ENCODE peak calls at places on chromosomes 11 and 22, in six cellular contexts. S is nucleus accumbens, R is NCI-H524, F is left cardiac atrium, C is WTC11, I is HT1080. X is an unnamed sample.

GRCh38 chr11:118397448-118397847 is 4.0 kb upstream of the ATP5MG start:
- DNase-seq in R (no peak), I (no peak), C (no peak), F (no peak), S (no peak), X (no peak)

GRCh38 chr11:45094958-45095690 is 51.3 kb upstream of the PRDM11 start:
- DNase-seq in F (no peak), I (no peak), R (peak), S (no peak), C (no peak), X (no peak)

GRCh38 chr11:34243620-34244493 is 114.0 kb downstream of the ABTB2 start:
- DNase-seq in S (no peak), C (no peak), I (peak), F (peak), R (no peak), X (no peak)

GRCh38 chr11:2461253-2462091 is 16.7 kb downstream of the KCNQ1 start:
- DNase-seq in F (no peak), R (no peak), C (no peak), S (no peak), I (no peak), X (no peak)

GRCh38 chr11:13859986-13860385 is 102.5 kb upstream of the SPON1 start:
- DNase-seq in R (no peak), S (peak), C (no peak), F (no peak), I (no peak), X (no peak)

GRCh38 chr11:110463153-110463552 is 33.4 kb downstream of the FDX1 start:
- DNase-seq in R (peak), S (peak), F (peak), I (peak), C (peak), X (peak)

GRCh38 chr11:30203850-30204249 is 27.0 kb upstream of the FSHB start:
- DNase-seq in I (no peak), C (no peak), S (no peak), R (no peak), F (no peak), X (no peak)

GRCh38 chr11:33266418-33267215 is 9.4 kb downstream of the HIPK3 start:
- DNase-seq in R (no peak), S (no peak), I (no peak), F (peak), C (no peak), X (no peak)

GRCh38 chr11:114562166-114562916 is 2.7 kb upstream of the NXPE1 start:
- DNase-seq in R (no peak), S (no peak), F (no peak), C (no peak), I (no peak), X (no peak)

GRCh38 chr11:47177229-47177845 is 658 bp upstream of the ARFGAP2 start:
- DNase-seq in F (peak), S (peak), C (peak), R (peak), I (peak), X (no peak)

GRCh38 chr11:106278391-106278790 is 200.9 kb downstream of the AASDHPPT start:
- DNase-seq in I (no peak), R (no peak), S (no peak), F (no peak), C (no peak), X (no peak)

GRCh38 chr11:117932426-117932825 is 3.2 kb upstream of the TMPRSS13 start:
- DNase-seq in C (no peak), S (no peak), R (no peak), I (no peak), F (no peak), X (no peak)

GRCh38 chr11:94325681-94326080 is 21.3 kb downstream of the IZUMO1R start:
- DNase-seq in I (peak), S (no peak), C (peak), R (no peak), F (no peak), X (peak)

GRCh38 chr22:49966716-49967332 is 6.3 kb downstream of the PIM3 start:
- DNase-seq in R (no peak), I (no peak), S (no peak), C (peak), F (peak), X (peak)

GRCh38 chr11:12430912-12431311 is 53.5 kb downstream of the PARVA start:
- DNase-seq in F (peak), I (peak), C (no peak), R (no peak), S (no peak), X (no peak)

GRCh38 chr11:34256591-34256990 is 101.2 kb downstream of the ABTB2 start:
- DNase-seq in I (no peak), C (no peak), S (no peak), F (no peak), R (no peak), X (no peak)

GRCh38 chr11:35859311-35859710 is 84.6 kb upstream of the LDLRAD3 start:
- DNase-seq in C (no peak), R (no peak), F (no peak), I (no peak), S (no peak), X (no peak)

GRCh38 chr11:69343401-69344321 is 49.7 kb downstream of the MYEOV start:
- DNase-seq in F (no peak), I (no peak), R (no peak), C (no peak), S (no peak), X (no peak)

GRCh38 chr11:34004226-34004625 is 47.3 kb upstream of the CAPRIN1 start:
- DNase-seq in R (no peak), I (no peak), F (no peak), C (no peak), S (no peak), X (no peak)

GRCh38 chr11:104625246-104625645 is 273.0 kb downstream of the CASP12 start:
- DNase-seq in R (no peak), S (no peak), C (no peak), I (no peak), F (no peak), X (no peak)